ENCODE peak calls at places on chromosomes 1 and 21, in seven cellular contexts. U is progenitor cell of endocrine pancreas, Y is NB4, S is coronary artery, D is K562, X is dorsolateral prefrontal cortex, A is A549. L is an unnamed sample.

GRCh38 chr1:111203681-111204210 is 3.3 kb upstream of the DENND2D start:
- DNase-seq in U (no peak), Y (peak; percentile 98), S (no peak), D (no peak), X (no peak), A (no peak), L (peak; percentile 77)

GRCh38 chr1:109804660-109805059 is 40.9 kb upstream of the EPS8L3 start:
- DNase-seq in U (no peak), Y (no peak), S (peak; percentile 21), D (no peak), X (peak; percentile 3), A (no peak), L (no peak)

GRCh38 chr1:114756949-114757454 is 782 bp downstream of the CSDE1 start:
- DNase-seq in U (peak; percentile 12), Y (peak; percentile 82), S (no peak), D (peak; percentile 55), X (no peak), A (peak; percentile 18), L (peak; percentile 33)

GRCh38 chr1:40794915-40795715 is 11.5 kb downstream of the KCNQ4 start:
- DNase-seq in U (no peak), Y (no peak), S (no peak), D (no peak), X (no peak), A (no peak), L (no peak)

GRCh38 chr1:113928129-113928949 is 785 bp upstream of the HIPK1 start:
- DNase-seq in U (no peak), Y (peak; percentile 49), S (no peak), D (peak; percentile 42), X (no peak), A (no peak), L (no peak)

GRCh38 chr1:65630855-65631254 is 161.8 kb upstream of the PDE4B start:
- DNase-seq in U (no peak), Y (no peak), S (no peak), D (no peak), X (no peak), A (no peak), L (no peak)

GRCh38 chr1:192303029-192303428 is 13.8 kb upstream of the RGS21 start:
- DNase-seq in U (no peak), Y (no peak), S (no peak), D (no peak), X (no peak), A (no peak), L (no peak)

GRCh38 chr21:30227128-30227527 is 11.2 kb upstream of the CLDN8 start:
- DNase-seq in U (no peak), Y (no peak), S (no peak), D (no peak), X (no peak), A (no peak), L (no peak)

GRCh38 chr1:111448482-111448917 is 556 bp downstream of the WDR77 start:
- DNase-seq in U (no peak), Y (no peak), S (peak; percentile 77), D (peak; percentile 48), X (no peak), A (peak; percentile 19), L (no peak)

GRCh38 chr1:237591353-237591752 is 299.4 kb downstream of the ZP4 start:
- DNase-seq in U (no peak), Y (no peak), S (no peak), D (no peak), X (no peak), A (no peak), L (no peak)

GRCh38 chr1:88787023-88787903 is 103.2 kb downstream of the PKN2 start:
- DNase-seq in U (no peak), Y (no peak), S (no peak), D (no peak), X (no peak), A (no peak), L (no peak)

GRCh38 chr1:202967684-202968281 is 726 bp upstream of the CYB5R1 start:
- DNase-seq in U (no peak), Y (peak; percentile 59), S (no peak), D (peak; percentile 49), X (no peak), A (no peak), L (no peak)

GRCh38 chr1:211579434-211580302 is 707 bp upstream of the SLC30A1 start:
- DNase-seq in U (no peak), Y (peak; percentile 86), S (no peak), D (peak; percentile 94), X (no peak), A (peak; percentile 56), L (no peak)

GRCh38 chr21:42160111-42160949 is 58.6 kb upstream of the ABCG1 start:
- DNase-seq in U (no peak), Y (no peak), S (no peak), D (no peak), X (no peak), A (no peak), L (peak; percentile 33)

GRCh38 chr1:1358433-1359201 is at the start of gene MXRA8:
- DNase-seq in U (peak; percentile 21), Y (no peak), S (no peak), D (peak; percentile 92), X (no peak), A (no peak), L (no peak)

GRCh38 chr21:41366522-41367151 is 4.8 kb downstream of the MX2 start:
- DNase-seq in U (no peak), Y (peak; percentile 97), S (peak; percentile 70), D (peak; percentile 45), X (no peak), A (peak; percentile 65), L (no peak)

GRCh38 chr1:38045431-38046332 is 911 bp downstream of the POU3F1 start:
- DNase-seq in U (no peak), Y (peak; percentile 25), S (no peak), D (no peak), X (no peak), A (no peak), L (no peak)

DNA sequence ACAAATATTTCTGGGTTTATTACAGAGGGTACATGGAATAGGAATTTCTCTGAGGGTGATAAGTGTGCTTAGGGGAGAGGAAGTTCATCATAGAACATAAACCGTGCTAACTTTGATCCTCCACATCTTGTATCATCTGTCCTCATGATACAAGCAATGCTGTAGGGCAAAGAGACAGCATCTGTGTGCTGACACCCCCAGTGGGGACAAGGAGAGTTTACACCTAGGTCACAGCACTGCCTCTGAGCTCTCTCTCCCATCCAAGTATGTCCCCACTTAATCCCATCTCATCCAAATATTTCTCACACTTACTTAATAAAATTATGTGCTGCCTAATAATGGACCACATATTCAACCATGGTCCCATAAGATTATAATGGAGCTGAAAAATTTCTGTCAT is 4.3 kb upstream of the TEDDM1 start:
- DNase-seq in U (no peak), Y (no peak), S (no peak), D (no peak), X (no peak), A (no peak), L (no peak)
- TF ChIP-seq CTCF in U (no peak), Y (peak; percentile 9), S (no peak), D (peak; percentile 31), X (no peak), A (no peak), L (no peak)

DNA sequence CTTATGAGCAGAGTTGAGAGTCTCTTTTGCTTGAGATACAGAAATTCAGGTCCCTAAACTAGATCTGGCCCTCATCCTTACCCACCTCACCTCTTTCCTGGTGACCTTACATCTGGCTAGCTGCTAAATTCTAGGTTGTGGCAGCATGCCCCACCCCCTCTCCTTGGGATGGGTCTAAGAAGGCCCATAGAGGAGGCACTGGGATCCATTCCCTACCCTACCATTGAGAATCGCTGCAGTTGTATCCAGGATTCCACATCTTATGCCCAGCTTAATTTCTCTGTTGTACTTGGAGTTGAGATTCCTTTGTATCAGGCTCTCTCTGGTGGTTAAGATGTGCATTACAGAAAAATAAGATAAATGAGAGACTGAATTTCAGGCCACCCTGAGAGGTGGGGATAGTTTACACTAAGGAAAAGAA is 9.5 kb upstream of the TMEM39B start:
- DNase-seq in U (no peak), Y (peak; percentile 50), S (no peak), D (peak; percentile 63), X (no peak), A (peak; percentile 43), L (no peak)
- TF ChIP-seq CTCF in U (peak; percentile 52), Y (peak; percentile 21), S (peak; percentile 64), D (peak; percentile 88), X (peak; percentile 77), A (peak; percentile 53), L (peak; percentile 47)

DNA sequence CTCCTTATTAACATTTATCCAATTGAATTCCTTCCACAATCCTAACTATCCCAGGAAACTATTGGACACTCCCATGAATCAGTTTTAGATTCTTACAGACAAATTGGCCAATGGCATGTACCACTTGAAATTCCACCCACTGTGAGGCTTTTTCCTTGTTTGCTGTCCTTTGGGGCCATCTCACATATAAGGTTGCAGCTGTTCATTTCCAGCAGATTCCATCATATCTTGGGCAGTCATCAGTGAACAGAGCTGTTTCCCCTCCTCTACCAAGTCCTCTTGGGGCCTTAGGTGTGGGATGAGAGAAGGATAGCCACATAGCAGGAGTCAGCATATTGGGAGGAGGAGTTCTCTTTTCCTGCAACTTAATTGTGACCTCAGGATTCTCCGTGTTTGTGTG is 109.1 kb downstream of the HHAT start:
- DNase-seq in U (no peak), Y (no peak), S (no peak), D (no peak), X (no peak), A (no peak), L (no peak)
- TF ChIP-seq CTCF in U (no peak), Y (no peak), S (no peak), D (no peak), X (no peak), A (no peak), L (no peak)

GRCh38 chr1:154820646-154821045 is 49.4 kb downstream of the KCNN3 start:
- DNase-seq in U (no peak), Y (no peak), S (no peak), D (no peak), X (no peak), A (no peak), L (no peak)

GRCh38 chr1:154821083-154821482 is 49.0 kb downstream of the KCNN3 start:
- DNase-seq in U (no peak), Y (no peak), S (no peak), D (no peak), X (no peak), A (no peak), L (no peak)

GRCh38 chr1:154822717-154823116 is 47.4 kb downstream of the KCNN3 start:
- DNase-seq in U (no peak), Y (no peak), S (no peak), D (no peak), X (no peak), A (no peak), L (no peak)

GRCh38 chr1:154818911-154819310 is 51.2 kb downstream of the KCNN3 start:
- DNase-seq in U (no peak), Y (no peak), S (no peak), D (no peak), X (no peak), A (no peak), L (no peak)

GRCh38 chr1:154819628-154820590 is 50.2 kb downstream of the KCNN3 start:
- DNase-seq in U (peak; percentile 25), Y (peak; percentile 60), S (no peak), D (peak; percentile 22), X (no peak), A (peak; percentile 68), L (no peak)
- TF ChIP-seq CTCF in U (peak; percentile 65), Y (peak; percentile 23), S (no peak), D (peak; percentile 46), X (no peak), A (peak; percentile 8), L (no peak)

GRCh38 chr1:68454534-68454933 is 4.8 kb upstream of the RPE65 start:
- DNase-seq in U (no peak), Y (no peak), S (no peak), D (no peak), X (no peak), A (no peak), L (no peak)
- TF ChIP-seq CTCF in U (no peak), Y (no peak), S (no peak), D (peak; percentile 7), X (no peak), A (no peak), L (no peak)